ENCODE peak calls at places on chromosomes 1 and 21, in nine cellular contexts. N, D, J, W, H, K, X, L and G are unnamed samples.

GRCh38 chr1:206634365-206635079 is 814 bp upstream of the DYRK3 start:
- DNase-seq in J (peak), K (peak), D (peak), W (peak), L (peak), H (peak), X (peak), N (peak), G (peak)

GRCh38 chr1:29285771-29286170 is 49.4 kb downstream of the PTPRU start:
- DNase-seq in W (no peak), H (no peak), N (no peak), D (no peak), X (no peak), K (no peak), J (no peak), L (no peak), G (no peak)

GRCh38 chr1:164560076-164560475 is 1.1 kb downstream of the PBX1 start:
- DNase-seq in D (no peak), L (no peak), N (no peak), K (no peak), X (no peak), J (peak), H (no peak), W (peak), G (peak)

GRCh38 chr21:16650984-16651383 is 861.9 kb upstream of the CXADR start:
- DNase-seq in D (no peak), H (no peak), X (no peak), L (no peak), W (no peak), N (no peak), K (no peak), J (no peak), G (no peak)

GRCh38 chr1:46667782-46668760 is at the start of gene ATPAF1:
- DNase-seq in L (peak), H (peak), D (peak), J (peak), N (peak), X (peak), W (peak), K (peak), G (peak)

GRCh38 chr1:60547821-60548220 is 474.3 kb upstream of the C1orf87 start:
- DNase-seq in W (no peak), X (no peak), L (peak), N (no peak), J (no peak), H (no peak), D (no peak), K (no peak), G (no peak)

GRCh38 chr1:40783001-40783905 is at the start of gene KCNQ4:
- DNase-seq in H (no peak), L (peak), W (peak), X (peak), N (no peak), J (no peak), K (no peak), D (peak), G (no peak)

GRCh38 chr1:226603976-226604845 is 55.6 kb downstream of the STUM start:
- DNase-seq in L (no peak), W (peak), H (no peak), K (no peak), N (no peak), D (peak), J (no peak), X (no peak), G (no peak)

GRCh38 chr21:45517249-45518065 is 24.8 kb downstream of the SLC19A1 start:
- DNase-seq in N (no peak), J (peak), D (no peak), H (no peak), K (no peak), L (no peak), X (peak), W (no peak), G (no peak)

GRCh38 chr1:174068000-174068399 is 45.8 kb upstream of the RC3H1 start:
- DNase-seq in D (no peak), J (peak), N (no peak), X (no peak), W (peak), H (no peak), L (no peak), K (peak), G (no peak)

GRCh38 chr21:18524097-18524496 is 120.5 kb upstream of the TMPRSS15 start:
- DNase-seq in L (no peak), N (no peak), D (no peak), W (no peak), X (no peak), J (no peak), H (no peak), K (no peak), G (no peak)

GRCh38 chr1:56575865-56576264 is 3.5 kb downstream of the PLPP3 start:
- DNase-seq in K (no peak), W (no peak), L (no peak), J (no peak), X (no peak), H (no peak), D (no peak), N (no peak), G (no peak)

GRCh38 chr21:32411366-32412161 is 942 bp upstream of the EVA1C start:
- DNase-seq in H (peak), X (no peak), W (peak), J (peak), K (peak), N (no peak), L (peak), D (no peak), G (peak)

GRCh38 chr1:3674100-3675094 is 22.1 kb downstream of the TP73 start:
- DNase-seq in X (no peak), H (no peak), J (no peak), L (no peak), W (no peak), N (no peak), D (no peak), K (no peak), G (no peak)

GRCh38 chr1:33946836-33947235 is 83.0 kb downstream of the HMGB4 start:
- DNase-seq in J (no peak), H (no peak), K (no peak), L (no peak), W (no peak), D (no peak), X (no peak), N (no peak), G (no peak)

GRCh38 chr21:35578831-35579470 is 481.4 kb downstream of the SETD4 start:
- DNase-seq in N (no peak), X (no peak), K (no peak), D (no peak), J (peak), L (no peak), W (peak), H (no peak), G (peak)

GRCh38 chr1:209104646-209105045 is 478.9 kb upstream of the CAMK1G start:
- DNase-seq in H (no peak), K (no peak), X (no peak), J (no peak), N (no peak), L (no peak), W (no peak), D (no peak), G (no peak)

GRCh38 chr1:100530901-100531487 is 6.9 kb upstream of the GPR88 start:
- DNase-seq in J (peak), K (peak), D (no peak), N (no peak), H (no peak), X (peak), L (no peak), W (peak), G (peak)

GRCh38 chr1:118948796-118949195 is 39.3 kb downstream of the TBX15 start:
- DNase-seq in X (no peak), N (no peak), K (no peak), D (no peak), H (no peak), L (no peak), J (no peak), W (no peak), G (no peak)

GRCh38 chr21:14523234-14523633 is 22.9 kb downstream of the SAMSN1 start:
- DNase-seq in J (peak), L (no peak), N (no peak), K (no peak), X (peak), H (no peak), D (no peak), W (no peak), G (no peak)

GRCh38 chr1:239819075-239819474 is 272.6 kb upstream of the FMN2 start:
- DNase-seq in D (no peak), L (no peak), W (no peak), J (no peak), K (no peak), N (no peak), X (no peak), H (no peak), G (no peak)

GRCh38 chr1:38119000-38119399 is 72.4 kb upstream of the POU3F1 start:
- DNase-seq in D (no peak), H (no peak), L (no peak), X (no peak), W (no peak), K (no peak), N (no peak), J (no peak), G (no peak)

GRCh38 chr1:56958526-56958925 is 7.3 kb downstream of the C8B start:
- DNase-seq in J (peak), K (no peak), N (peak), W (peak), D (no peak), L (no peak), X (no peak), H (no peak), G (no peak)

GRCh38 chr1:112322018-112322417 is 74.0 kb upstream of the CTTNBP2NL start:
- DNase-seq in N (no peak), L (no peak), X (no peak), J (no peak), W (no peak), H (no peak), D (no peak), K (no peak), G (no peak)

GRCh38 chr1:117013310-117013850 is 11.8 kb downstream of the CD101 start:
- DNase-seq in W (no peak), K (no peak), J (no peak), H (no peak), N (no peak), D (no peak), L (no peak), X (no peak), G (no peak)

GRCh38 chr1:83813571-83813970 is 185.4 kb downstream of the TTLL7 start:
- DNase-seq in J (no peak), W (no peak), X (no peak), L (no peak), H (no peak), D (no peak), K (no peak), N (no peak), G (no peak)

GRCh38 chr1:86200901-86201300 is 44.3 kb upstream of the COL24A1 start:
- DNase-seq in D (no peak), H (no peak), W (no peak), L (no peak), N (no peak), X (no peak), K (no peak), J (no peak), G (peak)